ENCODE peak calls at places on chromosomes 13 and 19, in seven cellular contexts. V is NCI-H1092; H is nucleus accumbens; I is Caco-2; P is RWPE1; Y is coronary artery; X is CD8-positive, alpha-beta T cell. G is an unnamed sample.
A peak's percentile ranks its signal among the peaks of the same experiment; 100 is the strongest.

GRCh38 chr13:81927347-81927746 is 1586.4 kb upstream of the SPRY2 start:
- DNase-seq in I (peak; percentile 24), H (no peak), P (no peak), X (no peak), V (no peak), Y (no peak), G (no peak)

GRCh38 chr13:92727118-92727517 is 499.5 kb upstream of the GPC6 start:
- DNase-seq in P (no peak), X (no peak), I (no peak), Y (no peak), H (no peak), V (no peak), G (no peak)

GRCh38 chr19:11482384-11483050 is 1.7 kb upstream of the ELAVL3 start:
- DNase-seq in X (peak; percentile 79), P (peak; percentile 84), Y (peak; percentile 81), H (peak; percentile 89), I (peak; percentile 88), V (peak; percentile 69), G (peak; percentile 93)

GRCh38 chr19:40974633-40975037 is 16.4 kb upstream of the CYP2B6 start:
- DNase-seq in H (peak; percentile 30), P (peak; percentile 56), X (peak; percentile 71), Y (no peak), V (peak; percentile 10), I (peak; percentile 69), G (peak; percentile 87)

GRCh38 chr13:66425741-66426140 is 804.4 kb downstream of the PCDH9 start:
- DNase-seq in V (no peak), P (no peak), X (no peak), I (no peak), H (no peak), Y (no peak), G (no peak)

GRCh38 chr19:720691-721160 is 12.0 kb downstream of the PALM start:
- DNase-seq in I (no peak), V (no peak), H (peak; percentile 36), Y (no peak), X (no peak), P (no peak), G (no peak)

GRCh38 chr13:106382569-106382968 is 152.9 kb downstream of the EFNB2 start:
- DNase-seq in V (no peak), Y (no peak), P (no peak), X (no peak), H (no peak), I (no peak), G (no peak)

GRCh38 chr19:442085-442484 is 18.7 kb downstream of the SHC2 start:
- DNase-seq in X (no peak), I (no peak), V (no peak), Y (no peak), H (no peak), P (no peak), G (no peak)

GRCh38 chr13:28046981-28047380 is 53.4 kb downstream of the FLT3 start:
- DNase-seq in X (no peak), V (no peak), Y (no peak), H (no peak), P (no peak), I (no peak), G (no peak)

GRCh38 chr19:15010497-15011255 is 31.0 kb upstream of the SLC1A6 start:
- DNase-seq in V (no peak), I (no peak), H (no peak), P (no peak), Y (no peak), X (no peak), G (no peak)

GRCh38 chr19:47377208-47377701 is 28.1 kb downstream of the DHX34 start:
- DNase-seq in H (peak; percentile 4), P (no peak), X (no peak), V (peak; percentile 57), Y (no peak), I (no peak), G (no peak)

GRCh38 chr13:102260256-102260655 is 141.6 kb downstream of the FGF14 start:
- DNase-seq in I (no peak), X (no peak), P (no peak), V (no peak), Y (no peak), H (no peak), G (no peak)

GRCh38 chr19:47821460-47822020 is at the start of gene CRX:
- DNase-seq in I (no peak), P (no peak), Y (no peak), X (no peak), V (no peak), H (no peak), G (no peak)

GRCh38 chr19:42316223-42317211 is 3.4 kb downstream of the TMEM145 start:
- DNase-seq in P (no peak), H (no peak), Y (no peak), I (no peak), V (no peak), X (no peak), G (no peak)

GRCh38 chr19:48645652-48646191 is at the start of gene CA11:
- DNase-seq in Y (no peak), H (peak; percentile 52), X (no peak), V (no peak), P (no peak), I (peak; percentile 41), G (no peak)

GRCh38 chr13:49669735-49670309 is 21.5 kb downstream of the EBPL start:
- DNase-seq in I (peak; percentile 72), P (peak; percentile 69), Y (no peak), H (peak; percentile 40), X (no peak), V (peak; percentile 51), G (no peak)

GRCh38 chr13:101013245-101013644 is 338.6 kb upstream of the TMTC4 start:
- DNase-seq in V (no peak), Y (no peak), H (no peak), P (no peak), I (no peak), X (no peak), G (no peak)

GRCh38 chr13:106156468-106156867 is 379.0 kb downstream of the EFNB2 start:
- DNase-seq in V (no peak), P (peak; percentile 86), Y (no peak), I (no peak), H (no peak), X (no peak), G (no peak)

GRCh38 chr13:42571895-42572294 is 2.1 kb upstream of the TNFSF11 start:
- DNase-seq in P (no peak), X (no peak), V (no peak), Y (no peak), I (no peak), H (no peak), G (no peak)

GRCh38 chr19:1408300-1409203 is 1.2 kb downstream of the DAZAP1 start:
- DNase-seq in H (peak; percentile 52), V (no peak), I (peak; percentile 38), P (no peak), Y (no peak), X (peak; percentile 48), G (no peak)

GRCh38 chr19:51091895-51092873 is 9.5 kb upstream of the KLK14 start:
- DNase-seq in V (no peak), I (no peak), H (no peak), X (no peak), P (no peak), Y (no peak), G (no peak)

GRCh38 chr19:2984196-2984490 is 6.8 kb downstream of the TLE6 start:
- DNase-seq in X (no peak), I (no peak), P (no peak), Y (peak; percentile 93), H (no peak), V (no peak), G (no peak)

GRCh38 chr13:49125964-49126363 is 94.2 kb upstream of the MLNR start:
- DNase-seq in I (no peak), H (no peak), X (no peak), Y (no peak), P (no peak), V (no peak), G (no peak)

GRCh38 chr19:2464389-2464788 is 7.6 kb upstream of the LMNB2 start:
- DNase-seq in I (no peak), P (no peak), X (no peak), Y (no peak), H (no peak), V (no peak), G (no peak)

GRCh38 chr19:37468961-37469777 is at the start of gene ZNF570:
- DNase-seq in X (peak; percentile 83), I (no peak), P (peak; percentile 45), H (peak; percentile 90), V (peak; percentile 73), Y (peak; percentile 91), G (peak; percentile 93)

GRCh38 chr13:46297338-46297737 is 85.6 kb downstream of the LRRC63 start:
- DNase-seq in I (no peak), H (no peak), Y (no peak), P (no peak), X (no peak), V (no peak), G (no peak)

GRCh38 chr19:1252818-1253513 is 4.6 kb downstream of the MIDN start:
- DNase-seq in I (no peak), P (peak; percentile 85), X (peak; percentile 69), V (peak; percentile 50), Y (peak; percentile 98), H (peak; percentile 86), G (peak; percentile 98)

GRCh38 chr19:31583148-31583547 is 233.9 kb upstream of the TSHZ3 start:
- DNase-seq in I (no peak), Y (peak; percentile 12), V (no peak), H (no peak), X (no peak), P (no peak), G (peak; percentile 19)

GRCh38 chr19:35975608-35976214 is 19.3 kb upstream of the SDHAF1 start:
- DNase-seq in H (no peak), X (no peak), Y (no peak), V (no peak), I (peak; percentile 46), P (peak; percentile 42), G (no peak)

GRCh38 chr13:47117268-47117667 is 220.4 kb upstream of the HTR2A start:
- DNase-seq in X (no peak), V (no peak), H (no peak), P (no peak), Y (no peak), I (no peak), G (no peak)

GRCh38 chr13:110535526-110535925 is 26.0 kb downstream of the RAB20 start:
- DNase-seq in V (no peak), I (no peak), X (no peak), P (no peak), H (no peak), Y (no peak), G (no peak)

GRCh38 chr19:2613507-2614295 is 88.8 kb downstream of the GNG7 start:
- DNase-seq in V (no peak), H (no peak), X (peak; percentile 50), Y (peak; percentile 77), I (peak; percentile 38), P (no peak), G (no peak)

G was measured in osteocyte.